ENCODE peak calls at places on chromosomes 6 and 20, in four cellular contexts. X is GM12878, Q is K562, Z is H1. D is an unnamed sample.

GRCh38 chr6:36625161-36625919 is 31.2 kb downstream of the SRSF3 start:
- DNase-seq in Z (no peak), Q (no peak), X (no peak), D (no peak)

GRCh38 chr6:68040780-68041179 is 594.3 kb upstream of the ADGRB3 start:
- DNase-seq in Q (no peak), Z (no peak), X (no peak), D (no peak)

GRCh38 chr20:57507477-57507876 is 17.5 kb downstream of the CTCFL start:
- DNase-seq in Z (no peak), X (no peak), Q (no peak), D (no peak)

GRCh38 chr6:117866561-117866960 is 40.5 kb upstream of the SLC35F1 start:
- DNase-seq in Q (no peak), X (no peak), Z (no peak), D (no peak)

GRCh38 chr20:50815162-50815989 is 20.5 kb downstream of the BCAS4 start:
- DNase-seq in X (peak), Z (no peak), Q (no peak), D (no peak)

GRCh38 chr6:5088780-5089179 is 3.6 kb downstream of the PPP1R3G start:
- DNase-seq in Q (no peak), X (no peak), Z (no peak), D (peak)

GRCh38 chr6:30763618-30764489 is 19.5 kb upstream of the IER3 start:
- DNase-seq in X (peak), Q (no peak), Z (no peak), D (peak)

GRCh38 chr6:53765270-53765669 is 29.5 kb upstream of the LRRC1 start:
- DNase-seq in Q (no peak), X (no peak), Z (no peak), D (no peak)

GRCh38 chr6:73942581-73942980 is 246.6 kb downstream of the CD109 start:
- DNase-seq in Z (peak), Q (no peak), X (no peak), D (peak)

GRCh38 chr20:32244959-32245358 is 32.5 kb upstream of the KIF3B start:
- DNase-seq in X (no peak), Q (no peak), Z (no peak), D (no peak)

GRCh38 chr6:110537208-110538123 is 61.1 kb upstream of the SLC22A16 start:
- DNase-seq in X (no peak), Q (no peak), Z (no peak), D (peak)

GRCh38 chr6:18168264-18168663 is 13.0 kb downstream of the KDM1B start:
- DNase-seq in Q (no peak), X (no peak), Z (no peak), D (no peak)
- TF ChIP-seq HDAC6 in Q (no peak), X (no peak), Z (no peak), D (no peak)

GRCh38 chr6:20403766-20404640 is 2.3 kb downstream of the E2F3 start:
- DNase-seq in Q (peak), Z (no peak), X (no peak), D (peak)

GRCh38 chr6:20402181-20403079 is 751 bp downstream of the E2F3 start:
- DNase-seq in X (no peak), Z (no peak), Q (peak), D (peak)

GRCh38 chr6:20401403-20402180 is at the start of gene E2F3:
- DNase-seq in X (peak), Z (peak), Q (peak), D (peak)

GRCh38 chr6:20403080-20403765 is 1.5 kb downstream of the E2F3 start:
- DNase-seq in Q (peak), X (peak), Z (peak), D (peak)

GRCh38 chr6:20404641-20405032 is 3.0 kb downstream of the E2F3 start:
- DNase-seq in Z (no peak), Q (peak), X (peak), D (peak)
- H3K9ac ChIP-seq in Z (peak), Q (peak), X (peak), D (peak)

GRCh38 chr20:37390503-37390890 is 44.6 kb downstream of the SRC start:
- DNase-seq in X (no peak), Z (no peak), Q (no peak), D (no peak)

GRCh38 chr20:37389241-37389747 is 43.4 kb downstream of the SRC start:
- DNase-seq in X (no peak), Z (no peak), Q (no peak), D (no peak)

GRCh38 chr20:37390891-37391525 is 45.1 kb downstream of the SRC start:
- DNase-seq in X (no peak), Q (no peak), Z (no peak), D (peak)

GRCh38 chr20:37388831-37389230 is 42.9 kb downstream of the SRC start:
- DNase-seq in Q (no peak), Z (no peak), X (no peak), D (no peak)

GRCh38 chr20:37389844-37390275 is 43.9 kb downstream of the SRC start:
- DNase-seq in X (no peak), Q (no peak), Z (no peak), D (no peak)
- TF ChIP-seq HDAC6 in X (no peak), Q (no peak), Z (no peak), D (no peak)

DNA sequence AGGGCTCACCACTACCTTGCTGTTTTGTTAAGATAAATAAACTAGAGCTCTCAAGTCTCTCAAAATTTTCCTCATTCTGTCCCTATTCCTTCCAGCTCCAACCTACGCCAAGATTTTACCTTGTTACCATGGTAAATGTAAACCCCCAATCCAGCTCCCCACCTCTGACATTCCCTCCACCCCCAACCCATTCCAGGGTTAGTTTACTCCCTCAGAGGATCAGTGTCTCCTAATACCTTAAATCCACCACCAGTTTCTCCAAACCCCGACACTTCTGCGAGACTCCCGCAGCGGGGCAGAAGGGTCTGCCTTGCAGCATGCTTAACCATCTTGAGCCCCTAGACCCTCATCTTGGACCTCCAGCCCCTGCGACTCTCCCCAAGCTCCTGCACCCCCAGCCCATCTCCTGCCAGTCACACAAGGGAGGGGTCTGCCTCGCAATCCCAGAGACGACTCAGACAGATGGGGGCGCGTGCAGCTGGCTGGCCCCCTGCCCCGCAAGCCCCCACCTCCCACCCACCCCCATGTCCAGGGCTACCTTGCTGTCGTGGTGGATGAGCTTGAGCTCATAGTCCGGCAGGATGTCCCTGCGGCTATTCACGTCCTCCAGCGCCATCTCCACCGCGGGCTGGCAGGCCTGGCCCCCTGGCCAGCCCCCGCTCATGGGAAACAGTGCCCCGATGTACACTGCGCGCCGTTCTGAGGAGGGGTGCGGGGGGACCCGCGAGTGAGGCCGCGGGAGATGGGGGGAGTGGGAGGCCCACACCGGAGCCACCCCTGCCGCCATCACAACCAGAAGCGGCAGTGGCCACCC is 5.8 kb downstream of the GABBR1 start:
- DNase-seq in X (no peak), Q (no peak), Z (no peak), D (no peak)
- H3K9ac ChIP-seq in X (no peak), Q (peak), Z (peak), D (no peak)

GRCh38 chr6:33490198-33490597 is 35.8 kb downstream of the ZBTB9 start:
- DNase-seq in X (no peak), Z (no peak), Q (no peak), D (no peak)
- TF ChIP-seq HDAC6 in X (no peak), Z (no peak), Q (no peak), D (no peak)

GRCh38 chr6:11411592-11411991 is 126.0 kb upstream of the TMEM170B start:
- DNase-seq in Q (no peak), X (no peak), Z (no peak), D (no peak)
- H3K9ac ChIP-seq in Q (no peak), X (no peak), Z (no peak), D (no peak)

GRCh38 chr20:62587757-62588402 is 54.4 kb upstream of the SLCO4A1 start:
- DNase-seq in Q (peak), Z (no peak), X (no peak), D (no peak)
- TF ChIP-seq HDAC6 in Q (no peak), Z (no peak), X (no peak), D (no peak)

DNA sequence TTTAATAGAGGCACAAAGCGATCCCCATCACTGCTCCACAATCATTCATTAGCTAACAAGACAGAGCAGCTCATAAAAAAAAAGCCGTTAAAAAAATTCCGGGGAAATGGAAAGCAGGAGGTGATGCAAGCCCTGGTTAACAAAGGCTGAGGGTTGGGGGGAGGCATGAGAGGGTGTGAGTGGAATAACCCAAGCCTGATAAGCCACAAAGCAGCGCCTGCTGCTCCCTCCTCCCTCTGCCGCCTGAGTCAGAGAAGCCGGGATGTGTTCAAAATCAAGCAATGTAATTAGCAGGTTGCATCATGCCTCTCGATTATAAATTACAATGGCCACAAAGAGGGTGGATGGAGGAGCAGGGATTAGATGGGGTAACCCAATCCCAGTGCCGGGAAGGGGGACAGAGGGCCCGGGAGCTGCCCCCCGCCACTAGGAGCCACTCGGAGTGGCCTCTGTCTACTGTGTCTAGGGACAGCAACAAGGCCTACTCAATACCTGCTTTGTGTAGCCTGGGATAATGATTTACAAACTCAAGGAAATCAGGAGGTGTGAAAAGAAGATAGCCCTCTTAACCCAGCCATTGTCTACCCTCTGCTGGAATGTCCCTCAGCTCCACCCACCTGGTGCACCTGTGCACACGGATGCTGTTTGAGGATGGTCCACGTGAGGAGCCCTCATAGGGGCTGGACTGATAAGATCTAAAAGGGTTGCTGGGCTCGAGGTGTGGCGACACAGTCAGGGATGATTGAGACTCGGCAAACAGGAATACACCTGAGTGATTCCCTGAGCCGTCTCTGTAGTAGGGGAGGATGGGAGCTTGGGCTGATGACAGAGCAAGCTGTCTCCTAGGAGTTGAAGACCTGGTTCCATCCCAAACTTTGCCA is 156.9 kb downstream of the VEGFA start:
- DNase-seq in Z (peak), X (no peak), Q (peak), D (peak)
- H3K9ac ChIP-seq in Z (peak), X (no peak), Q (peak), D (peak)